ENCODE peak calls at places on chromosome 13, in ten cellular contexts. E, A, X, F, B, V, O, T, Z and K are unnamed samples.
A peak's percentile ranks its signal among the peaks of the same experiment; 100 is the strongest.

GRCh38 chr13:80235131-80235530 is 105.8 kb downstream of the SPRY2 start:
- DNase-seq in E (no peak), A (no peak), X (no peak), F (no peak), B (no peak), V (no peak), O (no peak), T (no peak), Z (no peak), K (no peak)

GRCh38 chr13:103168901-103169508 is 102.8 kb upstream of the SLC10A2 start:
- DNase-seq in E (no peak), A (no peak), X (no peak), F (no peak), B (no peak), V (no peak), O (no peak), T (no peak), Z (no peak), K (no peak)

GRCh38 chr13:45695198-45695730 is 6.9 kb upstream of the CBY2 start:
- DNase-seq in E (peak; percentile 69), A (no peak), X (no peak), F (no peak), B (no peak), V (no peak), O (no peak), T (no peak), Z (no peak), K (no peak)

GRCh38 chr13:79459906-79460305 is 21.0 kb upstream of the NDFIP2 start:
- DNase-seq in E (no peak), A (no peak), X (peak; percentile 25), F (no peak), B (no peak), V (peak; percentile 36), O (no peak), T (no peak), Z (no peak), K (no peak)

GRCh38 chr13:79837741-79838450 is 356.9 kb downstream of the NDFIP2 start:
- DNase-seq in E (no peak), A (peak; percentile 55), X (peak; percentile 75), F (no peak), B (peak; percentile 49), V (peak; percentile 63), O (no peak), T (no peak), Z (no peak), K (no peak)

GRCh38 chr13:108121406-108121805 is 93.9 kb downstream of the LIG4 start:
- DNase-seq in E (no peak), A (no peak), X (no peak), F (no peak), B (peak; percentile 25), V (no peak), O (no peak), T (no peak), Z (no peak), K (no peak)

GRCh38 chr13:84651288-84651687 is 769.0 kb upstream of the SLITRK1 start:
- DNase-seq in E (no peak), A (peak; percentile 91), X (peak; percentile 85), F (no peak), B (peak; percentile 5), V (no peak), O (no peak), T (no peak), Z (peak; percentile 28), K (no peak)

GRCh38 chr13:24217601-24218281 is 57.2 kb downstream of the SPATA13 start:
- DNase-seq in E (no peak), A (no peak), X (no peak), F (no peak), B (peak; percentile 46), V (no peak), O (no peak), T (peak; percentile 86), Z (no peak), K (no peak)

GRCh38 chr13:92719868-92720267 is 506.7 kb upstream of the GPC6 start:
- DNase-seq in E (no peak), A (no peak), X (no peak), F (no peak), B (peak; percentile 93), V (no peak), O (no peak), T (no peak), Z (no peak), K (no peak)

GRCh38 chr13:98650376-98651107 is 73.6 kb upstream of the STK24 start:
- DNase-seq in E (no peak), A (no peak), X (no peak), F (no peak), B (peak; percentile 45), V (peak; percentile 29), O (no peak), T (peak; percentile 37), Z (no peak), K (no peak)

GRCh38 chr13:79187917-79188699 is 217.9 kb downstream of the RBM26 start:
- DNase-seq in E (no peak), A (no peak), X (no peak), F (no peak), B (no peak), V (no peak), O (no peak), T (no peak), Z (no peak), K (no peak)

GRCh38 chr13:43300817-43301216 is 277.4 kb downstream of the DNAJC15 start:
- DNase-seq in E (no peak), A (no peak), X (peak; percentile 27), F (no peak), B (no peak), V (no peak), O (no peak), T (no peak), Z (no peak), K (no peak)

GRCh38 chr13:21139374-21139773 is 37.0 kb downstream of the SKA3 start:
- DNase-seq in E (no peak), A (no peak), X (no peak), F (no peak), B (no peak), V (no peak), O (no peak), T (no peak), Z (no peak), K (no peak)

GRCh38 chr13:102191951-102192461 is 209.8 kb downstream of the FGF14 start:
- DNase-seq in E (no peak), A (peak; percentile 22), X (peak; percentile 62), F (no peak), B (no peak), V (no peak), O (no peak), T (peak; percentile 61), Z (no peak), K (no peak)

GRCh38 chr13:95480131-95480545 is 72.4 kb upstream of the CLDN10 start:
- DNase-seq in E (no peak), A (no peak), X (no peak), F (no peak), B (no peak), V (no peak), O (no peak), T (peak; percentile 29), Z (peak; percentile 60), K (no peak)
- H3K27me3 ChIP-seq in E (no peaks in the 10 kb centered on the region), A (no peaks in the 10 kb centered on the region), X (peaks cover 21% of the 10 kb centered on the region), F (no peaks in the 10 kb centered on the region), B (no peaks in the 10 kb centered on the region), V (peaks cover 11% of the 10 kb centered on the region), O (no peaks in the 10 kb centered on the region), T (no peaks in the 10 kb centered on the region), Z (no peaks in the 10 kb centered on the region), K (no peaks in the 10 kb centered on the region)

GRCh38 chr13:48648446-48648845 is 5.3 kb upstream of the CYSLTR2 start:
- DNase-seq in E (no peak), A (no peak), X (no peak), F (no peak), B (no peak), V (no peak), O (no peak), T (no peak), Z (no peak), K (no peak)

GRCh38 chr13:48655291-48655690 is 1.6 kb downstream of the CYSLTR2 start:
- DNase-seq in E (no peak), A (no peak), X (no peak), F (no peak), B (no peak), V (no peak), O (no peak), T (no peak), Z (no peak), K (no peak)

GRCh38 chr13:48654511-48654910 is 782 bp downstream of the CYSLTR2 start:
- DNase-seq in E (no peak), A (no peak), X (no peak), F (no peak), B (no peak), V (no peak), O (no peak), T (no peak), Z (no peak), K (no peak)

GRCh38 chr13:48656621-48657020 is 2.9 kb downstream of the CYSLTR2 start:
- DNase-seq in E (no peak), A (no peak), X (no peak), F (no peak), B (no peak), V (no peak), O (no peak), T (no peak), Z (no peak), K (no peak)

GRCh38 chr13:48653074-48654054 is at the start of gene CYSLTR2:
- DNase-seq in E (no peak), A (peak; percentile 34), X (peak; percentile 13), F (no peak), B (peak; percentile 82), V (no peak), O (peak; percentile 77), T (no peak), Z (no peak), K (peak; percentile 9)
- H3K27me3 ChIP-seq in E (no peaks in the 10 kb centered on the region), A (no peaks in the 10 kb centered on the region), X (peaks cover 14% of the 10 kb centered on the region), F (no peaks in the 10 kb centered on the region), B (no peaks in the 10 kb centered on the region), V (no peaks in the 10 kb centered on the region), O (no peaks in the 10 kb centered on the region), T (no peaks in the 10 kb centered on the region), Z (no peaks in the 10 kb centered on the region), K (no peaks in the 10 kb centered on the region)

DNA sequence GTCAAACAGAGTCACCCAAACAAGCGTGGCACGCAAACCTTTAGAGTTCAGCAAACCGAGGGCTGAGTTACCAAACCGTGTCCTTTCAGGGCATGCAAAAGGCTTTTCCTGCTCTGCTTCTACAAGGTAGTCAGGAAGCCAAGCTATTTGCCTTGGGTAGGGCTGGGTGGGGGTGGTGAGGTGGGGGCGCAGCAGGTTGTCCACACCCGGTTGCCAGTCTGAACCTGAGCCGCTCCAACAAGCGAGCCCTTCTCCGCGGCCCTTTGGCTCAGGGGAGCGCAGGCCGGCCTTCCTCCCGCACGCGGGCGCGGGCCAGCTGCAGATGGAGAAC is 347 bp upstream of the CLDN10 start:
- DNase-seq in E (no peak), A (no peak), X (no peak), F (no peak), B (no peak), V (no peak), O (no peak), T (no peak), Z (no peak), K (no peak)
- H3K27me3 ChIP-seq in E (peaks cover 1% of the 10 kb centered on the region), A (peaks cover 6% of the 10 kb centered on the region), X (peaks cover 73% of the 10 kb centered on the region), F (peaks cover 15% of the 10 kb centered on the region), B (no peaks in the 10 kb centered on the region), V (peaks cover 88% of the 10 kb centered on the region), O (peaks cover 16% of the 10 kb centered on the region), T (no peaks in the 10 kb centered on the region), Z (peaks cover 17% of the 10 kb centered on the region), K (peaks cover 32% of the 10 kb centered on the region)

DNA sequence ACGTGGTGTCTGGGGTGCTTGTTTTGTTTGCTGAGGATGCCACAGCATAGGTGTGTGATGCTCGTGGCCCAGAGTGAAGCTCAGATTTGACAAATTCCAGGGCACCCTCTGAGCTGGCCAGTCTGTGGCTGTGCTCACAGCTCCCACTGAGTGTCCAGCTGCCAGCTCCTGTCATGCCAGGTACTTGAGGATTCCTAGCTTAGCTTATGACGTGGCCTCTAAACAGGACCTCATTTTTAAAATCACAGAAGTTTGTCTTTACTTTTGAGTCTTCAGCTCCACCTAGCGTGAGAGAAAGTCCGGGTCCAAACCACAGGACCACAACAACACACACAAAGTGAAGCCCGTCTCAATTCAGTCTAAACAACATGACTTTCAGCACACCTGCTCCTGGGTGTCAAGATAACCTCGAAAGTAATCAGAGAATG is 117.3 kb downstream of the RAB20 start:
- DNase-seq in E (peak; percentile 55), A (peak; percentile 67), X (peak; percentile 20), F (no peak), B (no peak), V (peak; percentile 67), O (no peak), T (no peak), Z (no peak), K (no peak)
- H3K27me3 ChIP-seq in E (no peaks in the 10 kb centered on the region), A (no peaks in the 10 kb centered on the region), X (no peaks in the 10 kb centered on the region), F (no peaks in the 10 kb centered on the region), B (no peaks in the 10 kb centered on the region), V (no peaks in the 10 kb centered on the region), O (no peaks in the 10 kb centered on the region), T (no peaks in the 10 kb centered on the region), Z (no peaks in the 10 kb centered on the region), K (no peaks in the 10 kb centered on the region)